ENCODE peak calls at places on chromosomes 16 and 17, in ten cellular contexts. One of them, this sample, is unnamed.

GRCh38 chr16:49700928-49701685 is 154.8 kb downstream of the ZNF423 start:
- DNase-seq in stomach: no peak
- DNase-seq in neural progenitor cell: peak
- DNase-seq in uterus: no peak
- DNase-seq in dorsolateral prefrontal cortex: no peak
- DNase-seq in AG09309: no peak
- DNase-seq in body of pancreas: no peak
- DNase-seq in heart right ventricle: no peak
- DNase-seq in endodermal cell: peak
- DNase-seq in AG04449: no peak
- DNase-seq in this sample: no peak

GRCh38 chr17:39863918-39864746 is at the start of gene IKZF3:
- DNase-seq in stomach: peak
- DNase-seq in neural progenitor cell: peak
- DNase-seq in uterus: peak
- DNase-seq in dorsolateral prefrontal cortex: no peak
- DNase-seq in AG09309: no peak
- DNase-seq in body of pancreas: peak
- DNase-seq in heart right ventricle: peak
- DNase-seq in endodermal cell: peak
- DNase-seq in AG04449: no peak
- DNase-seq in this sample: no peak

GRCh38 chr16:5850632-5851175 is 753.1 kb upstream of the EEF2KMT start:
- DNase-seq in stomach: no peak
- DNase-seq in neural progenitor cell: no peak
- DNase-seq in uterus: no peak
- DNase-seq in dorsolateral prefrontal cortex: no peak
- DNase-seq in AG09309: no peak
- DNase-seq in body of pancreas: no peak
- DNase-seq in heart right ventricle: no peak
- DNase-seq in endodermal cell: no peak
- DNase-seq in AG04449: no peak
- DNase-seq in this sample: no peak

GRCh38 chr17:49910094-49910857 is 58.7 kb upstream of the DLX4 start:
- DNase-seq in stomach: peak
- DNase-seq in neural progenitor cell: peak
- DNase-seq in uterus: no peak
- DNase-seq in dorsolateral prefrontal cortex: no peak
- DNase-seq in AG09309: no peak
- DNase-seq in body of pancreas: peak
- DNase-seq in heart right ventricle: no peak
- DNase-seq in endodermal cell: peak
- DNase-seq in AG04449: no peak
- DNase-seq in this sample: no peak

GRCh38 chr16:56749806-56750491 is 20.0 kb downstream of the NUP93 start:
- DNase-seq in stomach: no peak
- DNase-seq in neural progenitor cell: no peak
- DNase-seq in uterus: no peak
- DNase-seq in dorsolateral prefrontal cortex: no peak
- DNase-seq in AG09309: no peak
- DNase-seq in body of pancreas: no peak
- DNase-seq in heart right ventricle: no peak
- DNase-seq in endodermal cell: no peak
- DNase-seq in AG04449: no peak
- DNase-seq in this sample: no peak

GRCh38 chr17:74089869-74090464 is 113.5 kb upstream of the RPL38 start:
- DNase-seq in stomach: peak
- DNase-seq in neural progenitor cell: peak
- DNase-seq in uterus: no peak
- DNase-seq in dorsolateral prefrontal cortex: peak
- DNase-seq in AG09309: peak
- DNase-seq in body of pancreas: peak
- DNase-seq in heart right ventricle: no peak
- DNase-seq in endodermal cell: peak
- DNase-seq in AG04449: peak
- DNase-seq in this sample: peak

GRCh38 chr16:5607169-5607568 is 509.6 kb upstream of the EEF2KMT start:
- DNase-seq in stomach: no peak
- DNase-seq in neural progenitor cell: no peak
- DNase-seq in uterus: no peak
- DNase-seq in dorsolateral prefrontal cortex: no peak
- DNase-seq in AG09309: no peak
- DNase-seq in body of pancreas: no peak
- DNase-seq in heart right ventricle: no peak
- DNase-seq in endodermal cell: no peak
- DNase-seq in AG04449: no peak
- DNase-seq in this sample: no peak

GRCh38 chr16:57304169-57305061 is 19.9 kb upstream of the PLLP start:
- DNase-seq in stomach: peak
- DNase-seq in neural progenitor cell: no peak
- DNase-seq in uterus: peak
- DNase-seq in dorsolateral prefrontal cortex: no peak
- DNase-seq in AG09309: peak
- DNase-seq in body of pancreas: peak
- DNase-seq in heart right ventricle: no peak
- DNase-seq in endodermal cell: no peak
- DNase-seq in AG04449: peak
- DNase-seq in this sample: peak

GRCh38 chr17:3896108-3897099 is 3.6 kb upstream of the CAMKK1 start:
- DNase-seq in stomach: no peak
- DNase-seq in neural progenitor cell: no peak
- DNase-seq in uterus: no peak
- DNase-seq in dorsolateral prefrontal cortex: no peak
- DNase-seq in AG09309: no peak
- DNase-seq in body of pancreas: no peak
- DNase-seq in heart right ventricle: no peak
- DNase-seq in endodermal cell: no peak
- DNase-seq in AG04449: no peak
- DNase-seq in this sample: no peak

GRCh38 chr16:2925951-2926659 is 14.4 kb downstream of the FLYWCH1 start:
- DNase-seq in stomach: no peak
- DNase-seq in neural progenitor cell: no peak
- DNase-seq in uterus: no peak
- DNase-seq in dorsolateral prefrontal cortex: no peak
- DNase-seq in AG09309: no peak
- DNase-seq in body of pancreas: no peak
- DNase-seq in heart right ventricle: no peak
- DNase-seq in endodermal cell: no peak
- DNase-seq in AG04449: no peak
- DNase-seq in this sample: no peak

GRCh38 chr16:55474821-55475220 is 4.2 kb upstream of the MMP2 start:
- DNase-seq in stomach: no peak
- DNase-seq in neural progenitor cell: no peak
- DNase-seq in uterus: no peak
- DNase-seq in dorsolateral prefrontal cortex: no peak
- DNase-seq in AG09309: no peak
- DNase-seq in body of pancreas: no peak
- DNase-seq in heart right ventricle: no peak
- DNase-seq in endodermal cell: peak
- DNase-seq in AG04449: no peak
- DNase-seq in this sample: no peak

GRCh38 chr17:57880086-57880456 is 30.2 kb upstream of the MRPS23 start:
- DNase-seq in stomach: no peak
- DNase-seq in neural progenitor cell: no peak
- DNase-seq in uterus: no peak
- DNase-seq in dorsolateral prefrontal cortex: no peak
- DNase-seq in AG09309: no peak
- DNase-seq in body of pancreas: no peak
- DNase-seq in heart right ventricle: no peak
- DNase-seq in endodermal cell: no peak
- DNase-seq in AG04449: no peak
- DNase-seq in this sample: no peak

GRCh38 chr16:50395763-50396710 is 27.2 kb upstream of the BRD7 start:
- DNase-seq in stomach: no peak
- DNase-seq in neural progenitor cell: no peak
- DNase-seq in uterus: no peak
- DNase-seq in dorsolateral prefrontal cortex: no peak
- DNase-seq in AG09309: no peak
- DNase-seq in body of pancreas: no peak
- DNase-seq in heart right ventricle: no peak
- DNase-seq in endodermal cell: no peak
- DNase-seq in AG04449: no peak
- DNase-seq in this sample: no peak

GRCh38 chr17:81831563-81831956 is 1.5 kb downstream of the MCRIP1 start:
- DNase-seq in stomach: no peak
- DNase-seq in neural progenitor cell: no peak
- DNase-seq in uterus: no peak
- DNase-seq in dorsolateral prefrontal cortex: no peak
- DNase-seq in AG09309: no peak
- DNase-seq in body of pancreas: no peak
- DNase-seq in heart right ventricle: no peak
- DNase-seq in endodermal cell: no peak
- DNase-seq in AG04449: no peak
- DNase-seq in this sample: no peak

GRCh38 chr17:5097101-5097834 is 14.4 kb downstream of the ZNF232 start:
- DNase-seq in stomach: peak
- DNase-seq in neural progenitor cell: peak
- DNase-seq in uterus: peak
- DNase-seq in dorsolateral prefrontal cortex: no peak
- DNase-seq in AG09309: no peak
- DNase-seq in body of pancreas: peak
- DNase-seq in heart right ventricle: peak
- DNase-seq in endodermal cell: peak
- DNase-seq in AG04449: no peak
- DNase-seq in this sample: no peak

DNA sequence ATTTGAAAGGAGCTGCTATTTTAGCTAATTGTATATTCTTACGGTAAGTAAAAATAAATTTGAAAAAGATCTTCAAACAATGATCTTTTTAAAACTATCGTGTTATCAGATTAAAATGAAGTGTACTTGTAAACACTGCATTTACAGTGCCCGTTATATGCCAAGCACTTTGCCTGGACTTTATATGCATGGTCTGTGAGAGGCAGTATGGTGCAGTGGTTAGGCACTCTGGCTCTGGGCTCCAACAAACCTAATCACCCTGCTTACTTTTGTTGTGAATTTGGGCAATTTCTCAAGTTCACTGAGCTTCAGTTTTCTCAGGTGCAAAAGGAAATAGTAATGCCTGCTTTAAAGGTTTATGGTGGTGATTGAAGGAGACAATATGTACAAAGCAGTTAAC is 1.4 kb downstream of the PMP22 start:
- DNase-seq in stomach: no peak
- DNase-seq in neural progenitor cell: no peak
- DNase-seq in uterus: no peak
- DNase-seq in dorsolateral prefrontal cortex: no peak
- DNase-seq in AG09309: no peak
- DNase-seq in body of pancreas: no peak
- DNase-seq in heart right ventricle: no peak
- DNase-seq in endodermal cell: peak
- DNase-seq in AG04449: no peak
- DNase-seq in this sample: no peak
- H3K4me3 ChIP-seq in stomach: peak
- H3K4me3 ChIP-seq in neural progenitor cell: peak
- H3K4me3 ChIP-seq in uterus: peak
- H3K4me3 ChIP-seq in dorsolateral prefrontal cortex: peak
- H3K4me3 ChIP-seq in AG09309: peak
- H3K4me3 ChIP-seq in body of pancreas: no peak
- H3K4me3 ChIP-seq in heart right ventricle: peak
- H3K4me3 ChIP-seq in endodermal cell: peak
- H3K4me3 ChIP-seq in AG04449: peak
- H3K4me3 ChIP-seq in this sample: peak

GRCh38 chr17:69358688-69359596 is 32.0 kb upstream of the ABCA5 start:
- DNase-seq in stomach: no peak
- DNase-seq in neural progenitor cell: peak
- DNase-seq in uterus: no peak
- DNase-seq in dorsolateral prefrontal cortex: no peak
- DNase-seq in AG09309: no peak
- DNase-seq in body of pancreas: no peak
- DNase-seq in heart right ventricle: no peak
- DNase-seq in endodermal cell: peak
- DNase-seq in AG04449: no peak
- DNase-seq in this sample: no peak
- TF ChIP-seq CTCF in stomach: no peak
- TF ChIP-seq CTCF in neural progenitor cell: peak
- TF ChIP-seq CTCF in uterus: no peak
- TF ChIP-seq CTCF in dorsolateral prefrontal cortex: no peak
- TF ChIP-seq CTCF in AG09309: no peak
- TF ChIP-seq CTCF in body of pancreas: no peak
- TF ChIP-seq CTCF in heart right ventricle: no peak
- TF ChIP-seq CTCF in endodermal cell: peak
- TF ChIP-seq CTCF in AG04449: no peak
- TF ChIP-seq CTCF in this sample: peak

DNA sequence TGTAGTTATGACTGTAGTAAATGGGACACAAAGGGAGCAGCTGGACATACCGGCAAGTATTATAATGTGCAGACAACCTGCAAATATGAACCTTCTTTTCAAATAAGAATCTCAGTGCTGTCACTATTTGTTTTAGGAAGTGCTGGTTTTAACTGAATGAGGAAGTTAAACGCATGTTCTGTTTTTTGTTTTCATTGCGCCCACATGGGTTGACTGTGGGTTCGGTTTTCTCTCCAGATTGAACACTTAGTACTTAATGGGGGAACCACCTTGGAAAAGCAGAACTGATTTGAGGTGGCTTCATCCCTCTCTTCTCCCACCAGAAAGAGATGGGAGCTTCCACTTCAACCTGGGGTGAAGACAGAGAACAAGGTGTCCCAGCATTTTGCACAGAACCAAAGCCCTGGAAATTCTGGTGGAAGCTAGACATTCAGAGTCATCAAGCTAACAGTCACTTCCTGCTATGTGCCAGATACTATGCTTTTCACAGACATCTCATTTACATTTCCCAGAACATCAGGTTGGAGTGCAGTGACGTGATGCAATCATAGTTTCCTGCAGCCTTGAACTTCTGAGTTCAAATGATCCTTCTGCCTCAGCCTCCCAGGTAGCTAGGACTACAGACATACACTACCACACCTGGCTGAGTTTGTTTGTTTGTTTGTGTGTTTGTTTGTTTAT is 149.8 kb downstream of the CDH13 start:
- DNase-seq in stomach: no peak
- DNase-seq in neural progenitor cell: no peak
- DNase-seq in uterus: no peak
- DNase-seq in dorsolateral prefrontal cortex: no peak
- DNase-seq in AG09309: no peak
- DNase-seq in body of pancreas: no peak
- DNase-seq in heart right ventricle: no peak
- DNase-seq in endodermal cell: no peak
- DNase-seq in AG04449: no peak
- DNase-seq in this sample: no peak
- H3K4me3 ChIP-seq in stomach: no peak
- H3K4me3 ChIP-seq in neural progenitor cell: no peak
- H3K4me3 ChIP-seq in uterus: no peak
- H3K4me3 ChIP-seq in dorsolateral prefrontal cortex: no peak
- H3K4me3 ChIP-seq in AG09309: no peak
- H3K4me3 ChIP-seq in body of pancreas: no peak
- H3K4me3 ChIP-seq in heart right ventricle: no peak
- H3K4me3 ChIP-seq in endodermal cell: no peak
- H3K4me3 ChIP-seq in AG04449: no peak
- H3K4me3 ChIP-seq in this sample: no peak

DNA sequence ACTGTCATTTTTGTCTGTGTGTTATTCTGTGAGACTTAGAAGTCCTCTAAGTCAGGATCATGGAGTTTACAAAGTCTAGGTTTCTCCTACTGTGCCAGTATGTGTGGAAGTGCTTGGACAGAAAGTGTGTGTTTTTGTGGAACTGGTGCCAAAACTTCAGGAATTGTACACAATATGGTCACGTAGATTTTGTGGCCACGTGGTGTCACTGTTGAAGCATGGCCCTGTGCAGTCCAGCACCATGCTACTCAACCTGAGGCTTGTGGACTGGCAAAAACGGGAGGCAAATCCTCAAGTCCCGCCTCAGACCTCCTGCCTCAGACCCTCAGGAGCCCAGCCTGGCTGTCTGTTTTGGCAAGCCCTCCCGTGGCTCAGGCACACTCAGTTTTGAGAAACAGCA is 16.7 kb upstream of the ALKBH5 start:
- DNase-seq in stomach: peak
- DNase-seq in neural progenitor cell: no peak
- DNase-seq in uterus: no peak
- DNase-seq in dorsolateral prefrontal cortex: no peak
- DNase-seq in AG09309: no peak
- DNase-seq in body of pancreas: no peak
- DNase-seq in heart right ventricle: no peak
- DNase-seq in endodermal cell: no peak
- DNase-seq in AG04449: no peak
- DNase-seq in this sample: no peak
- TF ChIP-seq CTCF in stomach: no peak
- TF ChIP-seq CTCF in neural progenitor cell: peak
- TF ChIP-seq CTCF in uterus: no peak
- TF ChIP-seq CTCF in dorsolateral prefrontal cortex: no peak
- TF ChIP-seq CTCF in AG09309: no peak
- TF ChIP-seq CTCF in body of pancreas: peak
- TF ChIP-seq CTCF in heart right ventricle: no peak
- TF ChIP-seq CTCF in endodermal cell: peak
- TF ChIP-seq CTCF in AG04449: no peak
- TF ChIP-seq CTCF in this sample: peak